ENCODE peak calls at places on chromosomes 1 and 21, in seven cellular contexts. W is M059J, X is GM20000, J is RWPE1, U is progenitor cell of endocrine pancreas, F is OCI-LY7, K is NCI-H1105 treated with DMSO at 0.1 percent for 48 hours. G is an unnamed sample.

GRCh38 chr1:112904071-112904830 is 51.7 kb downstream of the SLC16A1 start:
- DNase-seq in X (no peak), U (no peak), K (no peak), J (peak), F (no peak), W (peak), G (no peak)

GRCh38 chr1:214558002-214558770 is 6.8 kb upstream of the PTPN14 start:
- DNase-seq in X (no peak), K (no peak), J (peak), U (no peak), F (no peak), W (peak), G (no peak)

GRCh38 chr1:63624911-63625310 is 31.7 kb downstream of the PGM1 start:
- DNase-seq in J (peak), K (no peak), X (no peak), F (no peak), U (no peak), W (no peak), G (no peak)

GRCh38 chr1:72037745-72038343 is 244.5 kb downstream of the NEGR1 start:
- DNase-seq in J (peak), U (no peak), K (peak), X (peak), W (peak), F (peak), G (peak)

GRCh38 chr1:219298581-219299148 is 125.0 kb downstream of the LYPLAL1 start:
- DNase-seq in X (no peak), F (no peak), W (peak), U (no peak), K (no peak), J (no peak), G (no peak)

GRCh38 chr21:41681336-41681801 is 85.5 kb downstream of the RIPK4 start:
- DNase-seq in F (no peak), K (no peak), U (no peak), W (no peak), J (no peak), X (no peak), G (no peak)

GRCh38 chr1:56376188-56376984 is 203.0 kb downstream of the PLPP3 start:
- DNase-seq in W (peak), X (no peak), F (no peak), U (no peak), J (peak), K (peak), G (peak)

GRCh38 chr1:204487256-204487615 is 7.4 kb downstream of the PIK3C2B start:
- DNase-seq in U (no peak), X (no peak), F (no peak), K (no peak), J (no peak), W (no peak), G (no peak)

GRCh38 chr1:93471911-93472310 is 24.0 kb downstream of the FNBP1L start:
- DNase-seq in W (peak), J (no peak), F (no peak), K (no peak), U (no peak), X (no peak), G (no peak)

GRCh38 chr1:29912413-29912812 is 676.1 kb downstream of the PTPRU start:
- DNase-seq in J (no peak), W (peak), U (no peak), K (peak), X (no peak), F (no peak), G (peak)

GRCh38 chr1:158506369-158506987 is 34.5 kb downstream of the OR10R2 start:
- DNase-seq in U (peak), W (peak), J (no peak), X (peak), F (peak), K (peak), G (peak)

GRCh38 chr1:42221952-42222606 is 57.5 kb upstream of the GUCA2A start:
- DNase-seq in X (no peak), K (no peak), J (peak), U (no peak), W (peak), F (no peak), G (no peak)

GRCh38 chr1:107698161-107698560 is 266.8 kb downstream of the VAV3 start:
- DNase-seq in W (no peak), X (no peak), F (no peak), J (no peak), K (no peak), U (no peak), G (no peak)

GRCh38 chr1:113291777-113292659 is 98.3 kb upstream of the MAGI3 start:
- DNase-seq in K (no peak), U (no peak), F (no peak), X (no peak), W (no peak), J (no peak), G (no peak)

GRCh38 chr21:46052703-46053651 is 44.9 kb upstream of the COL6A2 start:
- DNase-seq in U (no peak), F (no peak), W (peak), J (no peak), X (no peak), K (no peak), G (no peak)

GRCh38 chr1:31904339-31905092 is 33.7 kb downstream of the PTP4A2 start:
- DNase-seq in J (no peak), K (no peak), W (peak), U (no peak), X (no peak), F (no peak), G (no peak)

GRCh38 chr1:119958223-119958622 is 61.9 kb upstream of the ADAM30 start:
- DNase-seq in F (no peak), J (no peak), U (no peak), K (no peak), X (no peak), W (no peak), G (no peak)

GRCh38 chr1:91611498-91611917 is 110.9 kb downstream of the CDC7 start:
- DNase-seq in F (no peak), W (no peak), K (no peak), X (no peak), U (peak), J (peak), G (no peak)

GRCh38 chr1:240672132-240672811 is 60.3 kb upstream of the GREM2 start:
- DNase-seq in X (no peak), F (no peak), U (no peak), J (no peak), W (peak), K (no peak), G (no peak)

GRCh38 chr1:69568435-69569280 is 936 bp downstream of the LRRC7 start:
- DNase-seq in J (no peak), X (peak), W (peak), F (no peak), K (no peak), U (no peak), G (peak)

GRCh38 chr1:206435450-206435849 is 34.8 kb upstream of the IKBKE start:
- DNase-seq in W (no peak), U (no peak), F (no peak), X (no peak), K (no peak), J (no peak), G (no peak)

G was measured in COR-L47.